ENCODE peak calls at places on chromosomes 7 and 10, in nine cellular contexts. V is astrocyte of the spinal cord; F is AG09309; T is Panc1; P is ascending aorta; J is tibial nerve; Q is adrenal gland; L is CD8-positive, alpha-beta T cell; D is IMR-90. C is an unnamed sample.

GRCh38 chr7:75980865-75981449 is 13.4 kb downstream of the TMEM120A start:
- DNase-seq in F (no peak), D (no peak), P (peak), J (no peak), Q (no peak), V (no peak), T (no peak), L (no peak), C (no peak)

GRCh38 chr10:96072673-96073072 is 29.3 kb downstream of the CCNJ start:
- DNase-seq in J (no peak), L (no peak), P (no peak), F (no peak), Q (no peak), T (no peak), D (peak), V (no peak), C (no peak)

GRCh38 chr7:148905093-148905666 is 21.1 kb upstream of the EZH2 start:
- DNase-seq in Q (no peak), L (no peak), P (no peak), V (no peak), F (no peak), J (no peak), D (no peak), T (no peak), C (no peak)

GRCh38 chr10:54441286-54441685 is 359.7 kb downstream of the PCDH15 start:
- DNase-seq in J (no peak), D (no peak), Q (no peak), L (no peak), V (no peak), P (no peak), T (no peak), F (no peak), C (no peak)

GRCh38 chr7:16644624-16644986 is 949 bp downstream of the ANKMY2 start:
- DNase-seq in J (peak), P (peak), F (no peak), T (no peak), V (peak), L (peak), Q (peak), D (peak), C (no peak)

GRCh38 chr10:64733980-64734379 is 1212.8 kb downstream of the REEP3 start:
- DNase-seq in J (no peak), Q (no peak), L (no peak), P (no peak), T (peak), F (no peak), V (peak), D (no peak), C (no peak)

GRCh38 chr7:128164061-128164954 is 76.8 kb upstream of the LEP start:
- DNase-seq in V (peak), J (no peak), P (peak), L (no peak), Q (peak), T (no peak), D (peak), F (peak), C (peak)

GRCh38 chr10:129742742-129743550 is 221.1 kb downstream of the EBF3 start:
- DNase-seq in F (no peak), Q (peak), J (peak), L (peak), T (no peak), P (peak), D (no peak), V (no peak), C (no peak)

GRCh38 chr10:78896169-78896931 is 172.4 kb upstream of the ZMIZ1 start:
- DNase-seq in V (no peak), T (no peak), L (no peak), P (no peak), Q (no peak), D (no peak), F (no peak), J (no peak), C (no peak)

GRCh38 chr7:17239683-17240521 is 58.5 kb upstream of the AHR start:
- DNase-seq in F (no peak), Q (no peak), D (peak), P (no peak), V (peak), J (no peak), L (no peak), T (no peak), C (no peak)

GRCh38 chr7:100167912-100168323 is 499 bp downstream of the GAL3ST4 start:
- DNase-seq in F (no peak), D (no peak), V (peak), J (no peak), T (no peak), Q (no peak), P (no peak), L (no peak), C (no peak)

GRCh38 chr7:127758845-127759244 is 106.9 kb downstream of the SND1 start:
- DNase-seq in P (no peak), J (no peak), D (no peak), L (no peak), V (no peak), F (no peak), Q (no peak), T (no peak), C (no peak)

GRCh38 chr7:41333506-41333905 is 369.4 kb downstream of the INHBA start:
- DNase-seq in J (no peak), P (no peak), F (no peak), Q (no peak), D (peak), V (peak), T (no peak), L (no peak), C (peak)

GRCh38 chr10:84783386-84783785 is 455.0 kb downstream of the CCSER2 start:
- DNase-seq in P (no peak), Q (peak), T (peak), F (no peak), D (no peak), V (peak), L (no peak), J (peak), C (peak)

GRCh38 chr7:39613577-39613976 is 9.8 kb upstream of the RALA start:
- DNase-seq in D (peak), P (no peak), V (no peak), J (no peak), F (no peak), L (no peak), T (no peak), Q (no peak), C (no peak)

GRCh38 chr10:113987805-113988204 is 55.9 kb upstream of the ADRB1 start:
- DNase-seq in J (peak), V (no peak), Q (peak), T (no peak), L (no peak), P (no peak), F (no peak), D (no peak), C (no peak)

GRCh38 chr10:86347856-86348255 is 18.7 kb downstream of the GRID1 start:
- DNase-seq in P (no peak), J (no peak), L (no peak), Q (no peak), F (no peak), D (no peak), V (no peak), T (no peak), C (no peak)

GRCh38 chr10:51527806-51528205 is 171.6 kb downstream of the CSTF2T start:
- DNase-seq in T (no peak), V (no peak), Q (no peak), F (no peak), P (no peak), D (no peak), L (no peak), J (no peak), C (no peak)

GRCh38 chr10:22682237-22683192 is 31.9 kb downstream of the PIP4K2A start:
- DNase-seq in Q (no peak), T (peak), P (no peak), D (peak), V (peak), F (no peak), J (no peak), L (peak), C (no peak)

GRCh38 chr10:72056932-72057751 is 31.2 kb downstream of the SPOCK2 start:
- DNase-seq in P (no peak), J (no peak), V (no peak), T (no peak), F (no peak), L (no peak), Q (no peak), D (no peak), C (no peak)

GRCh38 chr10:46283217-46283944 is 3.4 kb upstream of the ANTXRL start:
- DNase-seq in J (no peak), D (no peak), V (no peak), L (peak), Q (peak), P (no peak), T (no peak), F (no peak), C (no peak)

GRCh38 chr7:54833021-54833467 is 74.0 kb upstream of the SEC61G start:
- DNase-seq in D (no peak), J (no peak), L (no peak), T (no peak), V (no peak), F (no peak), P (no peak), Q (no peak), C (no peak)

GRCh38 chr10:128751284-128751683 is 625.1 kb upstream of the MKI67 start:
- DNase-seq in D (no peak), F (no peak), L (no peak), Q (no peak), J (no peak), V (no peak), T (no peak), P (no peak), C (no peak)

GRCh38 chr10:121337356-121337936 is 260.8 kb downstream of the FGFR2 start:
- DNase-seq in P (no peak), T (no peak), Q (no peak), V (no peak), J (no peak), F (no peak), D (no peak), L (no peak), C (no peak)

GRCh38 chr7:152859781-152860191 is 100.2 kb downstream of the ACTR3B start:
- DNase-seq in D (no peak), J (no peak), V (no peak), L (no peak), F (no peak), Q (no peak), P (no peak), T (no peak), C (no peak)

GRCh38 chr7:28433604-28434254 is 21.4 kb downstream of the CREB5 start:
- DNase-seq in F (no peak), P (no peak), L (no peak), D (peak), T (no peak), Q (peak), V (peak), J (peak), C (no peak)

GRCh38 chr7:107152011-107152410 is 16.8 kb upstream of the HBP1 start:
- DNase-seq in F (no peak), D (peak), L (no peak), J (no peak), P (no peak), T (no peak), V (peak), Q (no peak), C (no peak)

GRCh38 chr10:71429304-71429703 is 32.6 kb downstream of the CDH23 start:
- DNase-seq in L (no peak), D (no peak), F (no peak), Q (no peak), V (no peak), J (no peak), T (no peak), P (peak), C (no peak)

GRCh38 chr10:117718970-117719369 is 176.4 kb downstream of the EMX2 start:
- DNase-seq in T (no peak), V (no peak), D (no peak), J (no peak), Q (no peak), L (no peak), F (no peak), P (no peak), C (no peak)

GRCh38 chr7:92466682-92467081 is 11.1 kb downstream of the ERVW-1 start:
- DNase-seq in Q (no peak), J (no peak), T (no peak), V (no peak), D (no peak), L (no peak), F (no peak), P (no peak), C (no peak)

GRCh38 chr7:128209229-128210035 is 31.6 kb upstream of the LEP start:
- DNase-seq in F (peak), P (peak), V (peak), L (peak), Q (peak), D (peak), T (peak), J (peak), C (no peak)

GRCh38 chr7:12884856-12885440 is 197.5 kb downstream of the ARL4A start:
- DNase-seq in T (no peak), L (no peak), P (no peak), Q (no peak), J (no peak), F (no peak), V (peak), D (peak), C (no peak)

GRCh38 chr10:124119933-124120332 is 26.5 kb upstream of the CHST15 start:
- DNase-seq in J (no peak), V (no peak), T (no peak), Q (peak), F (no peak), P (no peak), D (no peak), L (no peak), C (no peak)

GRCh38 chr7:37961251-37961650 is 40.8 kb downstream of the EPDR1 start:
- DNase-seq in Q (no peak), L (no peak), P (no peak), F (no peak), J (no peak), V (no peak), D (no peak), T (no peak), C (no peak)

DNA sequence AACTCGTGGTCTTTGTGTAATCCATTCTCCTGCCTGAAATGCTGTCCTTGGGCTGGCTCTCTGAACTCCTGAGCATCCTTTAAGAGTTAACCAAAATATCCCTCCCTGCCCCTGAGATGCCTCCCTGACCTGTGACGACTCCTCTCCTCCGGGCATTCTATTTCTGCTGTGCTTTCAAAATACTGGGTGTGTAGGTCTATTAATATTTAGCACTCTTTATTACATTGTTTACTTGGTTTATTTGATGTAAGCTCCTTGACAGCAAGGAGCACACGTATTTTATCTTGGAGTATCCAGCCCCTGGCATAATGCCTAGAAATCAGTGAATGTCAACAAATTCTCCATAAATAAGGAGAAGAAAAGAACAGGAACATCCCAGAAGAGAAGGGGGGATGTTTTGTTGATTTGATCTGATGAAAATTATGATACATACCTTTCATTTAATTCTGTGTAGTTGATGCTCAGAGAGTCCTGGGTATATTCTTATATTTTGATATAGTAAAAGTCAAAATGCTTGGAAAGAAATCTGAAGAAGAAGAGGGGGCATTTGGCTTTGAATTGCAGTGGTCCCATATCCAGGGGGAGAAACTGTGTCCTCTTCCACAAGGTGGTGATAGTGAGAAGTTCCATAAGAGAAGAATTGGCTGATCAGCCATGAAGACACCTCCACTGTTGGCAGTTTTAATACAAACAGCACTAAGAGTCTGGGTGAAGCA is 107.7 kb upstream of the MPP7 start:
- DNase-seq in J (no peak), T (no peak), F (no peak), D (no peak), V (no peak), P (no peak), L (no peak), Q (no peak), C (no peak)
- TF ChIP-seq CTCF in J (no peak), T (peak), F (peak), D (no peak), V (peak), P (no peak), L (no peak), Q (no peak), C (no peak)

GRCh38 chr7:74092964-74093339 is 9.3 kb downstream of the LIMK1 start:
- DNase-seq in P (no peak), J (no peak), D (peak), Q (peak), F (no peak), L (no peak), V (peak), T (no peak), C (no peak)
- H3K4me3 ChIP-seq in P (no peak), J (peak), D (no peak), Q (no peak), F (no peak), L (no peak), V (no peak), T (no peak), C (no peak)

GRCh38 chr7:47302560-47302959 is 279.4 kb downstream of the TNS3 start:
- DNase-seq in P (no peak), D (no peak), T (no peak), L (no peak), Q (no peak), F (no peak), V (no peak), J (no peak), C (no peak)

GRCh38 chr7:47300472-47301021 is 281.4 kb downstream of the TNS3 start:
- DNase-seq in T (no peak), D (no peak), L (no peak), Q (no peak), F (no peak), V (no peak), P (no peak), J (no peak), C (no peak)

GRCh38 chr7:47301657-47302295 is 280.1 kb downstream of the TNS3 start:
- DNase-seq in J (no peak), L (no peak), T (no peak), P (no peak), Q (no peak), D (no peak), V (no peak), F (no peak), C (no peak)

GRCh38 chr7:47299496-47299895 is 282.4 kb downstream of the TNS3 start:
- DNase-seq in V (no peak), D (no peak), P (no peak), J (no peak), L (no peak), Q (no peak), F (no peak), T (no peak), C (no peak)

DNA sequence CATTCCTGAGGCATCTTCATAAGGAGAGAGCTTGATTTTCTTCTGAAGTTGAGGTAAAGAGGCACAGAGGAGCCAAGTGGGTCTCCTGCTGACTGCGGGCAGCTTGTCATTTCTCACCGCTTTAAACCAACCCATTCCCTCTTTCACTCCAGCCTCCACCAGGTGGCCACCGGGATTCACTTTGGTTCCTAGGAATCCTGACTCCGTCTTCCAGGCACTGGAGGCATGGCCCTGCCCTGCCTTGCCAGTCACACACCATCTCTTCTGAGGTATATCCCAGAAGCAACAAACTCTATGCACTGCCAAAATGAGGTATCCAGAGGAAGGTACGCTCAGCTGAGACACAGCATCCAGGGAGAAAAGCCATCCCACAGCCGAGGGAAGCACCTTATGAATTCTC is 280.8 kb downstream of the TNS3 start:
- DNase-seq in V (no peak), L (no peak), F (no peak), D (no peak), T (no peak), J (no peak), Q (no peak), P (no peak), C (no peak)
- TF ChIP-seq CTCF in V (no peak), L (no peak), F (no peak), D (no peak), T (no peak), J (no peak), Q (no peak), P (no peak), C (no peak)

GRCh38 chr10:103693070-103693811 is 162.1 kb downstream of the SH3PXD2A start:
- DNase-seq in Q (no peak), D (no peak), F (no peak), V (no peak), L (peak), J (no peak), T (no peak), P (no peak), C (no peak)

GRCh38 chr10:103691723-103692380 is 163.5 kb downstream of the SH3PXD2A start:
- DNase-seq in F (no peak), P (no peak), D (peak), L (no peak), Q (no peak), V (no peak), T (no peak), J (no peak), C (no peak)

GRCh38 chr10:103692421-103693069 is 162.8 kb downstream of the SH3PXD2A start:
- DNase-seq in Q (no peak), J (no peak), T (no peak), P (no peak), F (no peak), V (no peak), D (no peak), L (no peak), C (no peak)

GRCh38 chr10:103695584-103696005 is 159.8 kb downstream of the SH3PXD2A start:
- DNase-seq in J (peak), T (no peak), P (no peak), V (peak), D (no peak), F (peak), L (no peak), Q (no peak), C (no peak)

DNA sequence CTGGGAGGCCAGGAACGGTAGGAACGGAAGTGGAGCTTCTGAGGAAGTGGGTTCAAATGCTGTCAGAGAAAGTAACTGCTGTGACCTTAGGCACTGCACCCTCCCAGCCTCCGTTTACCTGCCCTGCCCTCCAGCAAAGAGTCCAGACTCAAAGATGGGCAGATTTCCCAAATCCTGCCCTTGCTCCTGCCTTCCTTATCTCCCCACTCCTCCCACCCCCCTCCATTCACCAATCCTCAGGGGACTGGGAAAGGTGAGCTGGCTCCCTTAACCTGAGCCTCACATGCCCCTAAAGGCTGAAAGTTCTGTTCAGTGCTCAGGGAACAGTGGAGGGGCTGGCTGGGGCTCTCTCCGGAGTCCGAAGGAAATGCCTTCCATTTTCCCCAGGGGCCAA is 161.6 kb downstream of the SH3PXD2A start:
- DNase-seq in Q (no peak), V (no peak), L (no peak), F (no peak), J (no peak), D (no peak), P (no peak), T (no peak), C (no peak)
- H3K4me3 ChIP-seq in Q (no peak), V (no peak), L (peak), F (no peak), J (peak), D (no peak), P (no peak), T (no peak), C (no peak)

GRCh38 chr10:32650246-32650655 is 204.3 kb downstream of the CCDC7 start:
- DNase-seq in Q (no peak), D (no peak), F (peak), P (no peak), J (no peak), V (no peak), T (no peak), L (no peak), C (no peak)
- TF ChIP-seq CTCF in Q (no peak), D (no peak), F (no peak), P (no peak), J (no peak), V (no peak), T (no peak), L (peak), C (no peak)

DNA sequence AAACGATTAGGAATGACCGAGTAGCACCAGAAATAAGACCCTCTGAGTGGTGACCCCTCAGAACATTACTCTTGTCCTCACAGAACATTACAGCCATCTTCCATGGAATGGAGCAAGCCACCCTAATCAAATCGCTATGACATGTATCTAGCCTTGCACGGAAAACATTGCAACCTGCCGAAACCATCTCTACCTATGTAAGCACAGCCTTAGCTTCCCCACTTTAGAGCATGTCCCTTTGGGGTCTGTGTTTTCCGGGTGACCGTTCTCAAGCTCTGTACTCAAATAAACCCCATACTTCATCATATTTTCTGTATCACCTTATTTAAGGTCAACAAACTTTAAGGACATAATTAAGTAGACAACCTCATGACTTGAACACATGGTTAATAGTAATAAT is 179.0 kb downstream of the PRKCQ start:
- DNase-seq in L (no peak), F (no peak), T (no peak), P (no peak), J (no peak), D (no peak), V (no peak), Q (no peak), C (no peak)
- H3K4me3 ChIP-seq in L (no peak), F (no peak), T (peak), P (no peak), J (no peak), D (no peak), V (no peak), Q (no peak), C (no peak)